ENCODE peak calls at places on chromosomes 2 and 18, in nine cellular contexts. W is tibial nerve; D is NCI-H2227 treated with DMSO at 0.1 percent for 48 hours; Z is stimulated activated CD8-positive, alpha-beta memory T cell treated with anti-CD3 and anti-CD28 coated beads, Interleukin-15, amount 100 ng/mL, for 1 hour; M is nucleus accumbens; U is neural progenitor cell; V is right lobe of liver; K is CD4-positive, CD25-positive, alpha-beta regulatory T cell; P is brain microvascular endothelial cell. G is an unnamed sample.

GRCh38 chr18:77811510-77811909 is 561.9 kb downstream of the GALR1 start:
- DNase-seq in W (no peak), D (no peak), Z (no peak), M (no peak), U (no peak), V (no peak), K (no peak), P (peak), G (no peak)

GRCh38 chr18:13653746-13654455 is 72.5 kb downstream of the FAM210A start:
- DNase-seq in W (no peak), D (no peak), Z (no peak), M (no peak), U (peak), V (no peak), K (no peak), P (no peak), G (peak)

GRCh38 chr18:66994790-66995189 is 390.9 kb upstream of the CDH19 start:
- DNase-seq in W (no peak), D (no peak), Z (no peak), M (no peak), U (no peak), V (no peak), K (no peak), P (no peak), G (no peak)

GRCh38 chr18:72086421-72086820 is 457.7 kb downstream of the CBLN2 start:
- DNase-seq in W (no peak), D (no peak), Z (no peak), M (no peak), U (peak), V (no peak), K (no peak), P (no peak), G (no peak)

GRCh38 chr2:9030882-9031645 is 27.6 kb upstream of the MBOAT2 start:
- DNase-seq in W (no peak), D (no peak), Z (no peak), M (no peak), U (no peak), V (no peak), K (no peak), P (no peak), G (no peak)

GRCh38 chr18:2914185-2914584 is 67.4 kb downstream of the EMILIN2 start:
- DNase-seq in W (peak), D (no peak), Z (no peak), M (no peak), U (no peak), V (no peak), K (no peak), P (no peak), G (no peak)

GRCh38 chr2:215958231-215958630 is 55.1 kb downstream of the MREG start:
- DNase-seq in W (no peak), D (no peak), Z (no peak), M (no peak), U (no peak), V (no peak), K (no peak), P (no peak), G (no peak)

GRCh38 chr2:240991378-240992263 is 6.8 kb upstream of the SNED1 start:
- DNase-seq in W (peak), D (no peak), Z (no peak), M (no peak), U (no peak), V (peak), K (no peak), P (peak), G (peak)

GRCh38 chr2:172623249-172623965 is 67.5 kb downstream of the PDK1 start:
- DNase-seq in W (no peak), D (no peak), Z (no peak), M (no peak), U (no peak), V (no peak), K (no peak), P (peak), G (no peak)

GRCh38 chr2:150051004-150051403 is 436.5 kb downstream of the RND3 start:
- DNase-seq in W (no peak), D (no peak), Z (no peak), M (no peak), U (no peak), V (no peak), K (no peak), P (no peak), G (no peak)

G was measured in hypothalamus.